ENCODE peak calls at places on chromosomes 2 and 18, in eight cellular contexts. One of them, this sample, is unnamed.

GRCh38 chr2:44392338-44392943 is 30.7 kb downstream of the CAMKMT start:
- DNase-seq in NCI-H446 treated with DMSO at 0.1 percent for 48 hours: no peak
- DNase-seq in endothelial cell: peak; percentile 50
- DNase-seq in amniotic stem cell: peak; percentile 19
- DNase-seq in M059J: peak; percentile 39
- DNase-seq in substantia nigra: no peak
- DNase-seq in GM23248: peak; percentile 68
- DNase-seq in activated CD8-positive, alpha-beta memory T cell treated with anti-CD3 and anti-CD28 coated beads, Interleukin-2, amount 50 U/mL, for 4 hours: peak; percentile 59
- DNase-seq in this sample: peak; percentile 12

GRCh38 chr2:130391058-130391871 is 35.4 kb downstream of the PTPN18 start:
- DNase-seq in NCI-H446 treated with DMSO at 0.1 percent for 48 hours: no peak
- DNase-seq in endothelial cell: peak; percentile 72
- DNase-seq in amniotic stem cell: peak; percentile 55
- DNase-seq in M059J: peak; percentile 68
- DNase-seq in substantia nigra: peak; percentile 69
- DNase-seq in GM23248: peak; percentile 89
- DNase-seq in activated CD8-positive, alpha-beta memory T cell treated with anti-CD3 and anti-CD28 coated beads, Interleukin-2, amount 50 U/mL, for 4 hours: peak; percentile 66
- DNase-seq in this sample: peak; percentile 81

GRCh38 chr2:203636896-203637818 is 69.3 kb upstream of the CD28 start:
- DNase-seq in NCI-H446 treated with DMSO at 0.1 percent for 48 hours: no peak
- DNase-seq in endothelial cell: no peak
- DNase-seq in amniotic stem cell: no peak
- DNase-seq in M059J: peak; percentile 75
- DNase-seq in substantia nigra: peak; percentile 5
- DNase-seq in GM23248: peak; percentile 81
- DNase-seq in activated CD8-positive, alpha-beta memory T cell treated with anti-CD3 and anti-CD28 coated beads, Interleukin-2, amount 50 U/mL, for 4 hours: no peak
- DNase-seq in this sample: no peak

GRCh38 chr2:238635637-238636036 is 208.9 kb downstream of the ASB1 start:
- DNase-seq in NCI-H446 treated with DMSO at 0.1 percent for 48 hours: no peak
- DNase-seq in endothelial cell: no peak
- DNase-seq in amniotic stem cell: no peak
- DNase-seq in M059J: no peak
- DNase-seq in substantia nigra: no peak
- DNase-seq in GM23248: no peak
- DNase-seq in activated CD8-positive, alpha-beta memory T cell treated with anti-CD3 and anti-CD28 coated beads, Interleukin-2, amount 50 U/mL, for 4 hours: no peak
- DNase-seq in this sample: no peak

GRCh38 chr18:77560334-77560970 is 310.8 kb downstream of the GALR1 start:
- DNase-seq in NCI-H446 treated with DMSO at 0.1 percent for 48 hours: no peak
- DNase-seq in endothelial cell: no peak
- DNase-seq in amniotic stem cell: no peak
- DNase-seq in M059J: no peak
- DNase-seq in substantia nigra: no peak
- DNase-seq in GM23248: peak; percentile 2
- DNase-seq in activated CD8-positive, alpha-beta memory T cell treated with anti-CD3 and anti-CD28 coated beads, Interleukin-2, amount 50 U/mL, for 4 hours: no peak
- DNase-seq in this sample: no peak

GRCh38 chr2:80496770-80497169 is 192.2 kb upstream of the LRRTM1 start:
- DNase-seq in NCI-H446 treated with DMSO at 0.1 percent for 48 hours: no peak
- DNase-seq in endothelial cell: no peak
- DNase-seq in amniotic stem cell: peak; percentile 4
- DNase-seq in M059J: peak; percentile 81
- DNase-seq in substantia nigra: no peak
- DNase-seq in GM23248: peak; percentile 75
- DNase-seq in activated CD8-positive, alpha-beta memory T cell treated with anti-CD3 and anti-CD28 coated beads, Interleukin-2, amount 50 U/mL, for 4 hours: no peak
- DNase-seq in this sample: no peak

GRCh38 chr2:63544017-63544627 is 44.2 kb downstream of the WDPCP start:
- DNase-seq in NCI-H446 treated with DMSO at 0.1 percent for 48 hours: peak; percentile 44
- DNase-seq in endothelial cell: no peak
- DNase-seq in amniotic stem cell: no peak
- DNase-seq in M059J: no peak
- DNase-seq in substantia nigra: no peak
- DNase-seq in GM23248: peak; percentile 43
- DNase-seq in activated CD8-positive, alpha-beta memory T cell treated with anti-CD3 and anti-CD28 coated beads, Interleukin-2, amount 50 U/mL, for 4 hours: no peak
- DNase-seq in this sample: no peak

GRCh38 chr18:71443726-71444480 is 1100.2 kb downstream of the CBLN2 start:
- DNase-seq in NCI-H446 treated with DMSO at 0.1 percent for 48 hours: no peak
- DNase-seq in endothelial cell: no peak
- DNase-seq in amniotic stem cell: no peak
- DNase-seq in M059J: peak; percentile 3
- DNase-seq in substantia nigra: no peak
- DNase-seq in GM23248: no peak
- DNase-seq in activated CD8-positive, alpha-beta memory T cell treated with anti-CD3 and anti-CD28 coated beads, Interleukin-2, amount 50 U/mL, for 4 hours: no peak
- DNase-seq in this sample: no peak

GRCh38 chr18:26919656-26920055 is 54.1 kb upstream of the AQP4 start:
- DNase-seq in NCI-H446 treated with DMSO at 0.1 percent for 48 hours: no peak
- DNase-seq in endothelial cell: no peak
- DNase-seq in amniotic stem cell: no peak
- DNase-seq in M059J: peak; percentile 4
- DNase-seq in substantia nigra: no peak
- DNase-seq in GM23248: no peak
- DNase-seq in activated CD8-positive, alpha-beta memory T cell treated with anti-CD3 and anti-CD28 coated beads, Interleukin-2, amount 50 U/mL, for 4 hours: no peak
- DNase-seq in this sample: no peak

GRCh38 chr18:74498712-74499629 is 2.8 kb downstream of the CNDP2 start:
- DNase-seq in NCI-H446 treated with DMSO at 0.1 percent for 48 hours: no peak
- DNase-seq in endothelial cell: no peak
- DNase-seq in amniotic stem cell: no peak
- DNase-seq in M059J: peak; percentile 62
- DNase-seq in substantia nigra: peak; percentile 44
- DNase-seq in GM23248: peak; percentile 42
- DNase-seq in activated CD8-positive, alpha-beta memory T cell treated with anti-CD3 and anti-CD28 coated beads, Interleukin-2, amount 50 U/mL, for 4 hours: peak; percentile 73
- DNase-seq in this sample: no peak

GRCh38 chr2:182522428-182522896 is 95.6 kb upstream of the PDE1A start:
- DNase-seq in NCI-H446 treated with DMSO at 0.1 percent for 48 hours: peak; percentile 95
- DNase-seq in endothelial cell: peak; percentile 28
- DNase-seq in amniotic stem cell: no peak
- DNase-seq in M059J: peak; percentile 81
- DNase-seq in substantia nigra: peak; percentile 36
- DNase-seq in GM23248: peak; percentile 17
- DNase-seq in activated CD8-positive, alpha-beta memory T cell treated with anti-CD3 and anti-CD28 coated beads, Interleukin-2, amount 50 U/mL, for 4 hours: no peak
- DNase-seq in this sample: peak; percentile 47

GRCh38 chr2:175003875-175004729 is 1.1 kb downstream of the CHN1 start:
- DNase-seq in NCI-H446 treated with DMSO at 0.1 percent for 48 hours: peak; percentile 15
- DNase-seq in endothelial cell: peak; percentile 47
- DNase-seq in amniotic stem cell: no peak
- DNase-seq in M059J: peak; percentile 23
- DNase-seq in substantia nigra: no peak
- DNase-seq in GM23248: peak; percentile 53
- DNase-seq in activated CD8-positive, alpha-beta memory T cell treated with anti-CD3 and anti-CD28 coated beads, Interleukin-2, amount 50 U/mL, for 4 hours: no peak
- DNase-seq in this sample: no peak

GRCh38 chr18:3330622-3331021 is 68.7 kb downstream of the MYL12B start:
- DNase-seq in NCI-H446 treated with DMSO at 0.1 percent for 48 hours: no peak
- DNase-seq in endothelial cell: no peak
- DNase-seq in amniotic stem cell: no peak
- DNase-seq in M059J: no peak
- DNase-seq in substantia nigra: no peak
- DNase-seq in GM23248: no peak
- DNase-seq in activated CD8-positive, alpha-beta memory T cell treated with anti-CD3 and anti-CD28 coated beads, Interleukin-2, amount 50 U/mL, for 4 hours: no peak
- DNase-seq in this sample: no peak

GRCh38 chr2:229852565-229852964 is 69.2 kb downstream of the TRIP12 start:
- DNase-seq in NCI-H446 treated with DMSO at 0.1 percent for 48 hours: no peak
- DNase-seq in endothelial cell: peak; percentile 30
- DNase-seq in amniotic stem cell: no peak
- DNase-seq in M059J: peak; percentile 12
- DNase-seq in substantia nigra: no peak
- DNase-seq in GM23248: peak; percentile 20
- DNase-seq in activated CD8-positive, alpha-beta memory T cell treated with anti-CD3 and anti-CD28 coated beads, Interleukin-2, amount 50 U/mL, for 4 hours: peak; percentile 56
- DNase-seq in this sample: no peak

GRCh38 chr2:135168119-135168872 is 116.2 kb downstream of the RAB3GAP1 start:
- DNase-seq in NCI-H446 treated with DMSO at 0.1 percent for 48 hours: no peak
- DNase-seq in endothelial cell: no peak
- DNase-seq in amniotic stem cell: no peak
- DNase-seq in M059J: no peak
- DNase-seq in substantia nigra: no peak
- DNase-seq in GM23248: no peak
- DNase-seq in activated CD8-positive, alpha-beta memory T cell treated with anti-CD3 and anti-CD28 coated beads, Interleukin-2, amount 50 U/mL, for 4 hours: no peak
- DNase-seq in this sample: peak; percentile 20

GRCh38 chr2:86304416-86304815 is 33.0 kb downstream of the REEP1 start:
- DNase-seq in NCI-H446 treated with DMSO at 0.1 percent for 48 hours: no peak
- DNase-seq in endothelial cell: no peak
- DNase-seq in amniotic stem cell: no peak
- DNase-seq in M059J: no peak
- DNase-seq in substantia nigra: no peak
- DNase-seq in GM23248: no peak
- DNase-seq in activated CD8-positive, alpha-beta memory T cell treated with anti-CD3 and anti-CD28 coated beads, Interleukin-2, amount 50 U/mL, for 4 hours: no peak
- DNase-seq in this sample: no peak

This sample was measured in cerebellum.